ENCODE peak calls at places on chromosome 3, in six cellular contexts. One of them, this sample, is unnamed.

GRCh38 chr3:144687862-144688261 is 716.2 kb downstream of the DIPK2A start:
- DNase-seq in stimulated activated CD4-positive, alpha-beta T cell treated with anti-CD3 and anti-CD28 coated beads, Interleukin-4, amount 100 ng/mL, for 24 hours: no peak
- DNase-seq in left ventricle myocardium inferior: no peak
- DNase-seq in NCI-H1105 treated with DMSO at 0.1 percent for 48 hours: no peak
- DNase-seq in substantia nigra: no peak
- DNase-seq in LoVo: peak; percentile 7
- DNase-seq in this sample: no peak

GRCh38 chr3:78974181-78974770 is 793.5 kb downstream of the ROBO1 start:
- DNase-seq in stimulated activated CD4-positive, alpha-beta T cell treated with anti-CD3 and anti-CD28 coated beads, Interleukin-4, amount 100 ng/mL, for 24 hours: no peak
- DNase-seq in left ventricle myocardium inferior: no peak
- DNase-seq in NCI-H1105 treated with DMSO at 0.1 percent for 48 hours: no peak
- DNase-seq in substantia nigra: no peak
- DNase-seq in LoVo: no peak
- DNase-seq in this sample: no peak

GRCh38 chr3:194806991-194807685 is 121.5 kb downstream of the FAM43A start:
- DNase-seq in stimulated activated CD4-positive, alpha-beta T cell treated with anti-CD3 and anti-CD28 coated beads, Interleukin-4, amount 100 ng/mL, for 24 hours: no peak
- DNase-seq in left ventricle myocardium inferior: no peak
- DNase-seq in NCI-H1105 treated with DMSO at 0.1 percent for 48 hours: no peak
- DNase-seq in substantia nigra: no peak
- DNase-seq in LoVo: no peak
- DNase-seq in this sample: no peak

GRCh38 chr3:12869025-12869695 is 27.8 kb upstream of the RPL32 start:
- DNase-seq in stimulated activated CD4-positive, alpha-beta T cell treated with anti-CD3 and anti-CD28 coated beads, Interleukin-4, amount 100 ng/mL, for 24 hours: peak; percentile 37
- DNase-seq in left ventricle myocardium inferior: peak; percentile 61
- DNase-seq in NCI-H1105 treated with DMSO at 0.1 percent for 48 hours: no peak
- DNase-seq in substantia nigra: no peak
- DNase-seq in LoVo: no peak
- DNase-seq in this sample: no peak

GRCh38 chr3:61877359-61877770 is 316.0 kb downstream of the PTPRG start:
- DNase-seq in stimulated activated CD4-positive, alpha-beta T cell treated with anti-CD3 and anti-CD28 coated beads, Interleukin-4, amount 100 ng/mL, for 24 hours: no peak
- DNase-seq in left ventricle myocardium inferior: no peak
- DNase-seq in NCI-H1105 treated with DMSO at 0.1 percent for 48 hours: peak; percentile 53
- DNase-seq in substantia nigra: no peak
- DNase-seq in LoVo: peak; percentile 21
- DNase-seq in this sample: peak; percentile 23

GRCh38 chr3:10445561-10445960 is 59.8 kb downstream of the ATP2B2 start:
- DNase-seq in stimulated activated CD4-positive, alpha-beta T cell treated with anti-CD3 and anti-CD28 coated beads, Interleukin-4, amount 100 ng/mL, for 24 hours: no peak
- DNase-seq in left ventricle myocardium inferior: no peak
- DNase-seq in NCI-H1105 treated with DMSO at 0.1 percent for 48 hours: no peak
- DNase-seq in substantia nigra: no peak
- DNase-seq in LoVo: no peak
- DNase-seq in this sample: no peak

GRCh38 chr3:191412764-191413163 is 48.2 kb upstream of the PYDC2 start:
- DNase-seq in stimulated activated CD4-positive, alpha-beta T cell treated with anti-CD3 and anti-CD28 coated beads, Interleukin-4, amount 100 ng/mL, for 24 hours: no peak
- DNase-seq in left ventricle myocardium inferior: no peak
- DNase-seq in NCI-H1105 treated with DMSO at 0.1 percent for 48 hours: no peak
- DNase-seq in substantia nigra: no peak
- DNase-seq in LoVo: no peak
- DNase-seq in this sample: no peak

GRCh38 chr3:49883992-49884391 is 14.3 kb upstream of the CAMKV start:
- DNase-seq in stimulated activated CD4-positive, alpha-beta T cell treated with anti-CD3 and anti-CD28 coated beads, Interleukin-4, amount 100 ng/mL, for 24 hours: no peak
- DNase-seq in left ventricle myocardium inferior: no peak
- DNase-seq in NCI-H1105 treated with DMSO at 0.1 percent for 48 hours: no peak
- DNase-seq in substantia nigra: no peak
- DNase-seq in LoVo: no peak
- DNase-seq in this sample: no peak

GRCh38 chr3:182981038-182981380 is 671 bp upstream of the DCUN1D1 start:
- DNase-seq in stimulated activated CD4-positive, alpha-beta T cell treated with anti-CD3 and anti-CD28 coated beads, Interleukin-4, amount 100 ng/mL, for 24 hours: no peak
- DNase-seq in left ventricle myocardium inferior: no peak
- DNase-seq in NCI-H1105 treated with DMSO at 0.1 percent for 48 hours: no peak
- DNase-seq in substantia nigra: no peak
- DNase-seq in LoVo: no peak
- DNase-seq in this sample: no peak

GRCh38 chr3:33202581-33203457 is 15.8 kb downstream of the SUSD5 start:
- DNase-seq in stimulated activated CD4-positive, alpha-beta T cell treated with anti-CD3 and anti-CD28 coated beads, Interleukin-4, amount 100 ng/mL, for 24 hours: no peak
- DNase-seq in left ventricle myocardium inferior: no peak
- DNase-seq in NCI-H1105 treated with DMSO at 0.1 percent for 48 hours: no peak
- DNase-seq in substantia nigra: no peak
- DNase-seq in LoVo: no peak
- DNase-seq in this sample: no peak

This sample was measured in HCT116.